ENCODE peak calls at places on chromosomes 11 and 22, in seven cellular contexts. K is heart left ventricle, A is Peyer's patch, C is heart right ventricle, I is lower lobe of right lung, J is pancreas, F is ovary. Q is an unnamed sample.
A peak's percentile ranks its signal among the peaks of the same experiment; 100 is the strongest.

GRCh38 chr11:69368119-69368880 is 74.3 kb downstream of the MYEOV start:
- DNase-seq in K (no peak), A (no peak), C (peak; percentile 1), I (no peak), J (peak; percentile 3), F (no peak), Q (no peak)

GRCh38 chr22:45999379-45999971 is 22.5 kb upstream of the WNT7B start:
- DNase-seq in K (no peak), A (peak; percentile 31), C (no peak), I (peak; percentile 39), J (no peak), F (no peak), Q (no peak)

GRCh38 chr22:23498811-23499798 is 81.0 kb downstream of the IGLL1 start:
- DNase-seq in K (no peak), A (no peak), C (no peak), I (peak; percentile 20), J (no peak), F (no peak), Q (no peak)

GRCh38 chr11:22392561-22392960 is 54.4 kb downstream of the SLC17A6 start:
- DNase-seq in K (no peak), A (no peak), C (no peak), I (no peak), J (no peak), F (no peak), Q (no peak)

GRCh38 chr22:19260804-19261203 is 30.7 kb downstream of the CLTCL1 start:
- DNase-seq in K (no peak), A (no peak), C (no peak), I (no peak), J (no peak), F (no peak), Q (no peak)

GRCh38 chr11:70270877-70271634 is 566 bp downstream of the PPFIA1 start:
- DNase-seq in K (peak; percentile 36), A (peak; percentile 73), C (peak; percentile 20), I (peak; percentile 73), J (peak; percentile 28), F (peak; percentile 37), Q (peak; percentile 73)

GRCh38 chr22:25082096-25082495 is 117.6 kb upstream of the CRYBB3 start:
- DNase-seq in K (no peak), A (no peak), C (no peak), I (no peak), J (no peak), F (no peak), Q (no peak)

GRCh38 chr11:9516113-9516512 is 55.3 kb downstream of the ZNF143 start:
- DNase-seq in K (no peak), A (peak; percentile 59), C (no peak), I (no peak), J (no peak), F (no peak), Q (no peak)

GRCh38 chr22:21710156-21710555 is 25.4 kb downstream of the YPEL1 start:
- DNase-seq in K (no peak), A (no peak), C (no peak), I (no peak), J (no peak), F (no peak), Q (no peak)

GRCh38 chr11:131601586-131601985 is 231.2 kb downstream of the NTM start:
- DNase-seq in K (no peak), A (no peak), C (no peak), I (no peak), J (no peak), F (no peak), Q (no peak)

GRCh38 chr11:27215471-27216267 is 147.3 kb downstream of the CCDC34 start:
- DNase-seq in K (peak; percentile 29), A (no peak), C (peak; percentile 17), I (peak; percentile 76), J (peak; percentile 22), F (peak; percentile 39), Q (no peak)

GRCh38 chr11:30435488-30435887 is 112.6 kb downstream of the ARL14EP start:
- DNase-seq in K (no peak), A (no peak), C (no peak), I (no peak), J (no peak), F (no peak), Q (no peak)

GRCh38 chr11:10937416-10937815 is 79.6 kb upstream of the ZBED5 start:
- DNase-seq in K (no peak), A (no peak), C (no peak), I (no peak), J (no peak), F (no peak), Q (no peak)

GRCh38 chr11:134037093-134037908 is 31.6 kb upstream of the JAM3 start:
- DNase-seq in K (peak; percentile 81), A (peak; percentile 79), C (peak; percentile 81), I (peak; percentile 78), J (peak; percentile 83), F (peak; percentile 84), Q (peak; percentile 83)

GRCh38 chr11:2268911-2269600 is 1.3 kb downstream of the ASCL2 start:
- DNase-seq in K (no peak), A (peak; percentile 68), C (peak; percentile 17), I (peak; percentile 81), J (no peak), F (no peak), Q (peak; percentile 44)

DNA sequence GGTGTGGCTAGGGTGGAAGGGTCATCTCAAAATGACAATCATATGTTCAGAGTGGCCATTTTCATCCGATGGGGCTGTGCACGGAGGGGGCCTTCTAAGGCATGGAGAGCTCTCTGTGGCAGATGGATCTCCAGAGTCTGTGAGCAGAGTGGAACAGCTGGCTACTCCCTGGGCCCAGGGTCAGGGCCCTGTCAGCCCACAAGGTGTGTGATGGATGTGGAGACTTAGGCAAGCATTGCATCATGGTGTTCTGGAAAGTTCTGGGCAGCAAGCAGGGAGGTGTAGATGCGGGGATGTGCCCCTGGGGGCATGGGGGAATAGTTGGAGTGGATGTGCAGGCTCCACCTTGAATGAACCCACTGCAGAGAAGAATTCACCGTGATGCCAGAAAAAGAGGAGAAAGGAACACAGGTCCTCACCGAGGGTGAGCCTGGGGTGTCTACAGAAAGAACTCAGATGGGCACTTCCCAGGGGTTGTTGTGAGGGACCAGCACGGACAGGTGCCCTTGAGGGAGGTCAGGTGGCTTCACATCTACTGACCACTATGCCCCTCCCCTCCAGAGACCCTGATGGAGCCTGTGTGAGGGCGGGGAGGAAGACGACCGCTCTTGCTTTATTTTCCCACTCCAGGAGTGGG is 51.1 kb downstream of the CHRDL2 start:
- DNase-seq in K (no peak), A (no peak), C (peak; percentile 2), I (no peak), J (peak; percentile 12), F (peak; percentile 8), Q (no peak)
- H3K27ac ChIP-seq in K (no peak overlapping the region), A (no peak overlapping the region), C (no peak overlapping the region), I (no peak overlapping the region), J (no peak overlapping the region), F (no peak overlapping the region), Q (no peak overlapping the region)

GRCh38 chr22:31126128-31126868 is 3.5 kb downstream of the INPP5J start:
- DNase-seq in K (no peak), A (no peak), C (no peak), I (no peak), J (no peak), F (no peak), Q (no peak)

GRCh38 chr22:31125521-31126117 is 2.9 kb downstream of the INPP5J start:
- DNase-seq in K (no peak), A (no peak), C (no peak), I (no peak), J (no peak), F (no peak), Q (no peak)

GRCh38 chr22:31127181-31127772 is 4.5 kb downstream of the INPP5J start:
- DNase-seq in K (no peak), A (no peak), C (no peak), I (no peak), J (no peak), F (no peak), Q (no peak)

GRCh38 chr22:31128156-31128555 is 5.4 kb downstream of the INPP5J start:
- DNase-seq in K (no peak), A (no peak), C (no peak), I (no peak), J (no peak), F (no peak), Q (no peak)

DNA sequence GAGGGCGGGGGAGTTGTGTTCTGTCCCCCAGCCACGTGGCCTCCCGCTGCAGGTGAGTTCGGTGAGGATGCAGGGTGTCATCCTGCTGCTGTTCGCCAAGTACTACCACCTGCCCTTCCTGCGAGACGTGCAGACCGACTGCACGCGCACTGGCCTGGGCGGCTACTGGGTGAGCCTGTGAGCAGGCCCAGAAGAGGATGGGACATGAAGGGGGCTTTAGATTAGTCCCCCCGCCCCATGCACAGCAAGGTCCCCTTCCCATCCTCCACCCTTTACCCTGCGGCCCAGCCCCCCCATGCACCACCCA is 4.1 kb downstream of the INPP5J start:
- DNase-seq in K (no peak), A (no peak), C (no peak), I (no peak), J (no peak), F (no peak), Q (no peak)
- H3K4me1 ChIP-seq in K (peaks cover 10% of the 10 kb centered on the region), A (no peaks in the 10 kb centered on the region), C (peaks cover 11% of the 10 kb centered on the region), I (peaks cover 7% of the 10 kb centered on the region), J (peaks cover 17% of the 10 kb centered on the region), F (peaks cover 3% of the 10 kb centered on the region), Q (peaks cover 14% of the 10 kb centered on the region)

GRCh38 chr11:47093541-47093940 is 83.1 kb downstream of the ARFGAP2 start:
- DNase-seq in K (no peak), A (no peak), C (no peak), I (no peak), J (no peak), F (no peak), Q (no peak)
- H3K36me3 ChIP-seq in K (no peaks in the 10 kb centered on the region), A (no peaks in the 10 kb centered on the region), C (no peaks in the 10 kb centered on the region), I (no peaks in the 10 kb centered on the region), J (no peaks in the 10 kb centered on the region), F (no peaks in the 10 kb centered on the region), Q (no peaks in the 10 kb centered on the region)

GRCh38 chr11:113308601-113309000 is 5.8 kb upstream of the TTC12 start:
- DNase-seq in K (no peak), A (no peak), C (no peak), I (no peak), J (no peak), F (no peak), Q (no peak)

GRCh38 chr11:113311536-113311935 is 2.8 kb upstream of the TTC12 start:
- DNase-seq in K (no peak), A (no peak), C (no peak), I (no peak), J (no peak), F (no peak), Q (no peak)

GRCh38 chr11:113304916-113305315 is 9.5 kb upstream of the TTC12 start:
- DNase-seq in K (no peak), A (no peak), C (no peak), I (no peak), J (no peak), F (no peak), Q (no peak)

DNA sequence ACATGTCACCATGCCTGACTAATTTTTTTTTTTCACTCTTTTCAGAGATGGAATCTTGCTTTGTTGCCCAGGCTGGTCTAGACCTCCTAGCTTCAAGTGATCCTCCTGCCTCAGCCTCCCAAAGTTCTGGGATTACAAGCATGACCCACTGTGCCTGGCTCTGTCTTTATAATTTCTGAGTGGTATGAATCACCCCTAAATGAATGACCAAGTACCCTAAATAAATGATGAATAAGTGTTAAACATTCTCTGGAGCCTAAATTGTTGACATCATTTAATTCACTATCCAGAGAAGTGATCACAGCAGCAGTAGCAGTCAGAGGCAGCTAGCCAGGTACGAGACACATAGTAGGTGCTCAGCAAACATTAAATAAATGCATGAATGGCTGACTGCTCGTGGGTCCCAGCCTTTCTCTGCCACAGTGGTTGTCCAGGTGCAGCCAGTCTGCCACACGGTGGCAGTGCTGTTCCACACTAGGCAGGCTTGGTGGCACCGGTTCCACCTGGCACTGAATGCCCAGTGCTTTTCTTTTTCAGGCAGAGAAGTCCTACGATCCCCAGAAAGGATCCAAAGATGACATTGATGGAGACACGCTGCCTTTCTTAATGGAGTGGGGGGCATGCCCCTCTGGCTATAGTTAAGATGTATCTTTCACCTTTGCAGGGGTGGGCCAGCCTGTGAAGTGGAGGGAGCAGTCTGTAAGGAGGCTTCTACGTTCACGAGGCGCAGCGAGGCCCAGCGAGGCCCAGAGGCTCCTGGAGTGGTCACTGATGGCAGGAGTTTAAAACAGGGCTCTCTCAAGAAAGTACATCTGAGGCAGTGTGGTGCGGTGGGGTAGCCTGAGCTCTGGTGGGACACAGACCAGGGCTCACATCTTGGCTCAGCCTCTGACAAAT is 8.7 kb upstream of the TTC12 start:
- DNase-seq in K (peak; percentile 65), A (peak; percentile 83), C (peak; percentile 59), I (peak; percentile 82), J (peak; percentile 63), F (peak; percentile 72), Q (peak; percentile 78)
- H3K27ac ChIP-seq in K (no peak overlapping the region), A (no peak overlapping the region), C (no peak overlapping the region), I (no peak overlapping the region), J (no peak overlapping the region), F (no peak overlapping the region), Q (no peak overlapping the region)

Q was measured in cardiac muscle cell.